ENCODE peak calls at places on chromosomes 11 and 22, in seven cellular contexts. S, I, W, O, M, Q and N are unnamed samples.
A peak's percentile ranks its signal among the peaks of the same experiment; 100 is the strongest.

GRCh38 chr22:32987081-32987631 is 71.0 kb downstream of the SYN3 start:
- DNase-seq in S (no peak), I (peak; percentile 42), W (no peak), O (no peak), M (peak; percentile 71), Q (no peak), N (no peak)

GRCh38 chr11:101096036-101096704 is 33.4 kb downstream of the PGR start:
- DNase-seq in S (peak; percentile 42), I (no peak), W (no peak), O (peak; percentile 11), M (peak; percentile 56), Q (no peak), N (no peak)

GRCh38 chr11:39541945-39542351 is 1917.5 kb downstream of the LRRC4C start:
- DNase-seq in S (peak; percentile 43), I (no peak), W (no peak), O (no peak), M (no peak), Q (no peak), N (no peak)

GRCh38 chr22:47406180-47406723 is 643.8 kb downstream of the TBC1D22A start:
- DNase-seq in S (no peak), I (no peak), W (no peak), O (no peak), M (no peak), Q (no peak), N (no peak)

GRCh38 chr22:25406510-25407210 is 157.8 kb upstream of the GRK3 start:
- DNase-seq in S (no peak), I (no peak), W (no peak), O (no peak), M (no peak), Q (no peak), N (no peak)

GRCh38 chr22:47687364-47687655 is 924.9 kb downstream of the TBC1D22A start:
- DNase-seq in S (no peak), I (no peak), W (no peak), O (no peak), M (no peak), Q (no peak), N (no peak)

GRCh38 chr11:68965901-68966868 is 14.6 kb downstream of the MRGPRD start:
- DNase-seq in S (no peak), I (no peak), W (no peak), O (no peak), M (no peak), Q (no peak), N (no peak)

GRCh38 chr11:44133335-44133946 is 38.0 kb downstream of the EXT2 start:
- DNase-seq in S (peak; percentile 59), I (no peak), W (no peak), O (peak; percentile 42), M (no peak), Q (no peak), N (no peak)

GRCh38 chr22:20464096-20464614 is 26.5 kb upstream of the SCARF2 start:
- DNase-seq in S (no peak), I (no peak), W (no peak), O (no peak), M (no peak), Q (no peak), N (peak; percentile 29)

GRCh38 chr11:69637956-69638871 is 2.7 kb upstream of the CCND1 start:
- DNase-seq in S (peak; percentile 74), I (no peak), W (no peak), O (peak; percentile 67), M (peak; percentile 85), Q (no peak), N (no peak)

GRCh38 chr22:44347549-44347948 is 34.8 kb upstream of the SHISAL1 start:
- DNase-seq in S (no peak), I (no peak), W (no peak), O (no peak), M (no peak), Q (no peak), N (no peak)

GRCh38 chr22:26737262-26737661 is 79.9 kb downstream of the MIAT start:
- DNase-seq in S (no peak), I (no peak), W (no peak), O (no peak), M (no peak), Q (no peak), N (no peak)

GRCh38 chr11:118786657-118787056 is 4.3 kb downstream of the DDX6 start:
- DNase-seq in S (no peak), I (no peak), W (no peak), O (no peak), M (no peak), Q (no peak), N (no peak)

GRCh38 chr11:104946907-104947306 is 21.5 kb downstream of the CASP4 start:
- DNase-seq in S (peak; percentile 87), I (no peak), W (no peak), O (peak; percentile 47), M (no peak), Q (no peak), N (no peak)

DNA sequence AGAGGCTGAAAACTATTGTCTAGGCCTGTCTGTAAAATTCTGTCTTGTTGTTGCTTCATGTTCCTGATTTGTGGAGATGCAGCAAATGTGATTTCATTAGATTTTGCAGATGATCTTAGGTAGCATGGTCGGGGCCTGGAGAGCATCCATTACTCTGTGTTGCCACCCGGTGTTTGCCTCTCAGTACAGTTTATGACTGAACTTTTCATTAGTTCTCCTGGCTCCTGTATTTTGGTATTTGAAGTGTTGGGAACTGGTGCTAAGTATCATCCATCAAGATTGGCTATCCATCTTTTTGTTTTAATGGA is 7.7 kb downstream of the YWHAH start:
- DNase-seq in S (no peak), I (no peak), W (no peak), O (no peak), M (no peak), Q (no peak), N (no peak)
- TF ChIP-seq CTCF in S (no peak), I (no peak), W (peak; percentile 13), O (peak; percentile 24), M (no peak), Q (no peak), N (no peak)

GRCh38 chr11:7046474-7046873 is 26.2 kb downstream of the NLRP14 start:
- DNase-seq in S (no peak), I (no peak), W (peak; percentile 37), O (peak; percentile 41), M (no peak), Q (no peak), N (no peak)
- TF ChIP-seq CTCF in S (no peak), I (no peak), W (no peak), O (no peak), M (no peak), Q (no peak), N (no peak)

GRCh38 chr11:47485112-47485511 is 36.2 kb upstream of the RAPSN start:
- DNase-seq in S (no peak), I (no peak), W (no peak), O (no peak), M (peak; percentile 9), Q (peak; percentile 86), N (no peak)

GRCh38 chr11:47483408-47483807 is 34.5 kb upstream of the RAPSN start:
- DNase-seq in S (no peak), I (no peak), W (no peak), O (no peak), M (no peak), Q (no peak), N (no peak)

GRCh38 chr11:47478651-47479329 is 29.9 kb upstream of the RAPSN start:
- DNase-seq in S (no peak), I (no peak), W (no peak), O (no peak), M (no peak), Q (no peak), N (no peak)

GRCh38 chr11:47477323-47477722 is 28.4 kb upstream of the RAPSN start:
- DNase-seq in S (peak; percentile 72), I (no peak), W (no peak), O (peak; percentile 77), M (no peak), Q (no peak), N (no peak)

DNA sequence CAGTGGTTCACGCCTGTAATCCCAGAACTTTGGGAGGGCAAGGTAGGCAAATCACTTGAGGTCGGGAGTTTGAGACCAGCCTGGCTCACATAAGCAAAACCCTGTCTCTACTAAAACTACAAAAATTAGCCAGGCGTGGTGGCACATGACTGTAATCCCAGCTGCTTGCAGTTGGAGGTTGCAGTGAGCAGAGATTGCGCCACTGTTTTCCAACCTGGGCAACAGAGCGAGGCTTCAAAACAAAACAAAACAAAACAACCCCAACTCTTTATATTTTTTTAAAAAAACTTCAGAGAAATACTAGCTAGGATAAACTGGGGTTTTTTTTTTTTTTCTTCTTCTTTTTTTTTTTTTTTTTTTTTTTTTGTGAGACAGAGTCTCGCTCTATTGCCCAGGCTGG is 31.8 kb upstream of the RAPSN start:
- DNase-seq in S (no peak), I (no peak), W (no peak), O (no peak), M (no peak), Q (no peak), N (no peak)
- TF ChIP-seq CTCF in S (no peak), I (no peak), W (no peak), O (no peak), M (no peak), Q (no peak), N (no peak)

GRCh38 chr11:11988099-11988651 is 20.3 kb downstream of the DKK3 start:
- DNase-seq in S (peak; percentile 78), I (no peak), W (no peak), O (peak; percentile 72), M (no peak), Q (no peak), N (no peak)
- TF ChIP-seq CTCF in S (peak; percentile 24), I (no peak), W (no peak), O (no peak), M (peak; percentile 40), Q (no peak), N (no peak)

GRCh38 chr22:49045276-49045675 is 782.4 kb downstream of the BRD1 start:
- DNase-seq in S (no peak), I (no peak), W (no peak), O (no peak), M (no peak), Q (no peak), N (no peak)

GRCh38 chr22:49046000-49046545 is 781.6 kb downstream of the BRD1 start:
- DNase-seq in S (no peak), I (no peak), W (no peak), O (no peak), M (no peak), Q (no peak), N (no peak)

GRCh38 chr22:49048591-49048990 is 779.1 kb downstream of the BRD1 start:
- DNase-seq in S (no peak), I (no peak), W (no peak), O (no peak), M (no peak), Q (no peak), N (no peak)

GRCh38 chr22:49047461-49047860 is 780.2 kb downstream of the BRD1 start:
- DNase-seq in S (peak; percentile 1), I (no peak), W (no peak), O (peak; percentile 56), M (no peak), Q (no peak), N (no peak)

GRCh38 chr22:49046546-49047305 is 780.9 kb downstream of the BRD1 start:
- DNase-seq in S (no peak), I (no peak), W (no peak), O (peak; percentile 5), M (peak; percentile 11), Q (no peak), N (no peak)
- TF ChIP-seq CTCF in S (no peak), I (peak; percentile 64), W (no peak), O (peak; percentile 47), M (peak; percentile 59), Q (no peak), N (no peak)